ENCODE peak calls at places on chromosomes 12 and 14, in five cellular contexts. Z is BE2C, V is cardiac muscle cell, O is SK-N-SH, B is hepatocyte. U is an unnamed sample.
A peak's percentile ranks its signal among the peaks of the same experiment; 100 is the strongest.

GRCh38 chr12:25797949-25798348 is 160.5 kb upstream of the RASSF8 start:
- DNase-seq in Z (no peak), V (peak; percentile 72), O (no peak), B (no peak), U (no peak)

GRCh38 chr12:126727656-126728055 is 1539.3 kb upstream of the TMEM132C start:
- DNase-seq in Z (no peak), V (peak; percentile 53), O (no peak), B (peak; percentile 6), U (peak; percentile 65)

GRCh38 chr12:79121486-79121885 is 256.9 kb downstream of the SYT1 start:
- DNase-seq in Z (no peak), V (no peak), O (peak; percentile 19), B (peak; percentile 6), U (peak; percentile 48)

GRCh38 chr12:43283206-43283605 is 268.8 kb downstream of the ADAMTS20 start:
- DNase-seq in Z (no peak), V (no peak), O (no peak), B (no peak), U (no peak)

GRCh38 chr14:93206793-93207467 is at the start of the genes GON7 and UBR7:
- DNase-seq in Z (peak; percentile 98), V (peak; percentile 98), O (peak; percentile 96), B (peak; percentile 98), U (peak; percentile 97)

GRCh38 chr12:68240079-68240478 is 13.3 kb downstream of the IL22 start:
- DNase-seq in Z (no peak), V (no peak), O (no peak), B (peak; percentile 65), U (no peak)

GRCh38 chr12:101769865-101770264 is 30.6 kb upstream of the SYCP3 start:
- DNase-seq in Z (no peak), V (no peak), O (no peak), B (no peak), U (no peak)

GRCh38 chr12:111330800-111331752 is 37.8 kb downstream of the PHETA1 start:
- DNase-seq in Z (no peak), V (peak; percentile 56), O (no peak), B (peak; percentile 65), U (peak; percentile 77)

GRCh38 chr12:61308220-61308619 is 952.0 kb upstream of the USP15 start:
- DNase-seq in Z (no peak), V (no peak), O (no peak), B (no peak), U (no peak)

GRCh38 chr12:110780448-110780847 is 37.8 kb upstream of the PPP1CC start:
- DNase-seq in Z (no peak), V (no peak), O (no peak), B (no peak), U (no peak)

GRCh38 chr12:6277982-6278438 is 32.5 kb upstream of the PLEKHG6 start:
- DNase-seq in Z (no peak), V (no peak), O (no peak), B (peak; percentile 64), U (no peak)

GRCh38 chr14:100422556-100423420 is 99.6 kb downstream of the SLC25A47 start:
- DNase-seq in Z (no peak), V (no peak), O (no peak), B (no peak), U (no peak)

GRCh38 chr14:23308721-23309445 is 2.2 kb downstream of the BCL2L2 start:
- DNase-seq in Z (no peak), V (no peak), O (no peak), B (no peak), U (no peak)
- H3K4me3 ChIP-seq in Z (no peak overlapping the region), V (no peak overlapping the region), O (no peak overlapping the region), B (no peak overlapping the region), U (no peak overlapping the region)

GRCh38 chr12:52320784-52321400 is at the start of gene KRT83:
- DNase-seq in Z (no peak), V (no peak), O (no peak), B (no peak), U (peak; percentile 69)

GRCh38 chr12:52321433-52321832 is 235 bp upstream of the KRT83 start:
- DNase-seq in Z (no peak), V (no peak), O (no peak), B (no peak), U (no peak)

GRCh38 chr12:52323416-52324067 is 2.3 kb upstream of the KRT83 start:
- DNase-seq in Z (no peak), V (no peak), O (no peak), B (no peak), U (no peak)

GRCh38 chr12:52324068-52324444 is 2.9 kb upstream of the KRT83 start:
- DNase-seq in Z (no peak), V (no peak), O (no peak), B (no peak), U (no peak)

DNA sequence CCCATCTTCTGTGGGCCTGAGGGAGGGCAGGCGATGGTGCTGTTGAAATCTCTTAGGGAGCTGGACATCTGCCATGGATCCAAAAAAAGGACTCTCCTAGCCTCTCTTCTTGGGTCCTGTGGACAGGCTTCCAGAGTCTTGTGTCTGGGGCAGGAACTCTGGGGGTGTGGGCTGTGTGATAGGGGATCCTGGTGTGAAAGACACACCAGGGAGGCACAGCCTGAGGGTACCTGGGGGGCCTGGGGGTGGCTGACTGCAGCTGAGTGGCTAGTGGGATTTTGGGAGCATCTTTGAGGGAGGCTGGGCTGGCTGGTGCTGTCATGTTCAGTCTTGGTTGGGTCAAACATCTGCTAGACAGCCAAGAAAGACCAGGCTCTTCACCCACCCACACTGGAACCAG is 1.8 kb upstream of the KRT83 start:
- DNase-seq in Z (no peak), V (no peak), O (no peak), B (no peak), U (no peak)
- H3K27me3 ChIP-seq in Z (peaks cover 44% of the 10 kb centered on the region), V (peaks cover 87% of the 10 kb centered on the region), O (no peaks in the 10 kb centered on the region), B (peaks cover 4% of the 10 kb centered on the region), U (no peaks in the 10 kb centered on the region)

GRCh38 chr12:108801736-108802665 is 55.4 kb downstream of the SSH1 start:
- DNase-seq in Z (no peak), V (peak; percentile 80), O (no peak), B (peak; percentile 62), U (peak; percentile 85)
- H3K36me3 ChIP-seq in Z (peaks cover 43% of the 10 kb centered on the region), V (peaks cover 36% of the 10 kb centered on the region), O (peaks cover 84% of the 10 kb centered on the region), B (no peaks in the 10 kb centered on the region), U (peaks cover 30% of the 10 kb centered on the region)

DNA sequence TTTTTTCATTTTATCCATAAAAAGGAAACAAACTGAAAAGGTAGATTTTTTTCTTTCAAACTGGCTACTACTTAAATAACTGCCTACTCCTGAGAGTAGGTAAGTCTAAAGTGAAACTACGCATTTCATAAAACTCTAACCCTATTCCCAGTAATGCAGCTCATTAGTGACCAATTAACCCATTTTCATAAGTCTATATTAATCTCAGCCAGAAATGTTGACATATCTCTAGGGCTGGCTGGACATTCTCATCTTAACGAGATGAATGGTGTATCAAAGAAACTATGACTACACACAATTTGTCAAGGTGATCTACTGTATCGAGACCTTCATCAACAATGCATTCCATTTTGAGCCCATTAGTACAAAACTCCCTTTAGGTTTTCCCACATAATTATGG is 57.2 kb downstream of the EPS8 start:
- DNase-seq in Z (no peak), V (no peak), O (no peak), B (no peak), U (no peak)
- H3K4me3 ChIP-seq in Z (no peak overlapping the region), V (no peak overlapping the region), O (no peak overlapping the region), B (no peak overlapping the region), U (no peak overlapping the region)

DNA sequence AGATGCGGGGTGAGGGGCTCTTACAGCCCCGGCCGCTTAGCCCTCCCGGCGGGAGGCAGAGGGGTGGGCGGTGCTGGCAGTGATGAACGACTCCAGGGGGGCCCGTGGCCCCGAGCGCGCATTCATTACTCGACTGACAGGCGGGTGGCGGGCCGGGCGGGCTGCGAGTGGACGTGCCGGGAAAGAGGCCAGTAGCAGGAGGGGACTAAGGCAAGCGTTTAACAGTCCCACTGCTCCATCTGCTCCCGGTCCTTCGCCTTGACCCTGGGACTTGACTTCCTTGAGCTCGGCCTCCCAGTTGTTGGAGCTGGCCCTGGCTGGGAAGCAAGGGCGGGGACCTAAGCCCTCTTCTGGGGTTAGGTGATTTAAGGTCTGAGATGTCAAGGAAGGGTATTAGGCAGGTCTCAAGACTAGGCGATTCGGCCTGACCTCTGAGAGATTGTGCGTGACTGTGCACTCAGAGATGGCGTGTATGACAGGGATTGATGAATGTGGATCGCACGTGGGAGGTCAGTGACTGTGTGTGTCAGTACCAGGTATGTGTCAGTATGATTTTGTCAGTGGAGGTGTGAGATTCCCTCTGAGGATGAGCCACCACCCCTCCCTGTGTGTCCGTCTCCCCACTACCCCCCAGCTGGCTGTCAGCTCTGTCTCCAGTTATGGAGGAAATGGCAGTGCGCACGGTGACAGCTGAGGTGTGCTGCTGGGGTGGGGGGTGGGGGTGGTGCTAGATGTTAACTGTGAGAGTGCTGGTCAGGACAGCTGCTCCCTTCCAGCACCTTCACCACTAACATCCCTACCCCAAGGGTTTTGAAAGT is 3.6 kb upstream of the DNAJC22 start:
- DNase-seq in Z (no peak), V (no peak), O (no peak), B (peak; percentile 32), U (peak; percentile 60)
- H3K27me3 ChIP-seq in Z (peaks cover 20% of the 10 kb centered on the region), V (peaks cover 100% of the 10 kb centered on the region), O (peaks cover 5% of the 10 kb centered on the region), B (peaks cover 90% of the 10 kb centered on the region), U (peaks cover 97% of the 10 kb centered on the region)

DNA sequence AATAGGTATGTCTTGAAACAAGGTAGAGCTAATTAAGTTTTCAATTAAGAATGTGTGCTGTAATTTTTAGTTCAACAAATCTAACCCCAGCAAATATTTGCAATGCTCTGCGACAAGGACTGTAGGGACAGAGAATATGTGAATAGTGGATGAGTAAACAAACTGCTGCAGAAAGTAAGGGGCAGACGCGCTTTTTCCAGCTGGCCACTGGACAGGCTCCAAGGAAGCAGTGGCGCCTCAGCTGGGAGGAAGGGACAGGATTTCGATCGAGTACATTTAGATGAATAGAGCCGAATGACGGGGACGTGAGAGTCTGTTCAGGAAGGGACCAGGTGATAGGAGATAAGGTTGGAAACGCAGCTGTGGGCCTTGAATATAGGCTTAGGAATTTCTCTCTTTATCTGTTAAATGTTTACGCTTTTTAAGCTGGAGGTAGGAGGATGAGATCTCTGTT is 69.3 kb downstream of the ELK3 start:
- DNase-seq in Z (peak; percentile 53), V (no peak), O (no peak), B (peak; percentile 45), U (no peak)
- H3K36me3 ChIP-seq in Z (peaks cover 31% of the 10 kb centered on the region), V (no peaks in the 10 kb centered on the region), O (peaks cover 25% of the 10 kb centered on the region), B (no peaks in the 10 kb centered on the region), U (peaks cover 3% of the 10 kb centered on the region)

GRCh38 chr14:49769171-49769570 is 1.2 kb downstream of the KLHDC2 start:
- DNase-seq in Z (no peak), V (no peak), O (peak; percentile 12), B (no peak), U (no peak)

GRCh38 chr14:49769581-49770211 is 1.7 kb downstream of the KLHDC2 start:
- DNase-seq in Z (no peak), V (no peak), O (no peak), B (no peak), U (no peak)

GRCh38 chr14:49767473-49768300 is at the start of gene KLHDC2:
- DNase-seq in Z (peak; percentile 94), V (peak; percentile 94), O (peak; percentile 92), B (peak; percentile 96), U (peak; percentile 90)

GRCh38 chr14:49768301-49769121 is 558 bp downstream of the KLHDC2 start:
- DNase-seq in Z (peak; percentile 40), V (peak; percentile 83), O (peak; percentile 67), B (peak; percentile 80), U (peak; percentile 62)

GRCh38 chr14:49770212-49770817 is 2.4 kb downstream of the KLHDC2 start:
- DNase-seq in Z (no peak), V (no peak), O (no peak), B (peak; percentile 71), U (no peak)
- H3K4me3 ChIP-seq in Z (peak overlapping the region; percentile 94), V (no peak overlapping the region), O (peak overlapping the region; percentile 85), B (no peak overlapping the region), U (no peak overlapping the region)

U was measured in H7.